ENCODE peak calls at places on chromosomes 3 and 15, in five cellular contexts. Y is GM12878, H is A549, I is K562, E is upper lobe of left lung. R is an unnamed sample.
A peak's percentile ranks its signal among the peaks of the same experiment; 100 is the strongest.

GRCh38 chr3:41190509-41191284 is 8.6 kb upstream of the CTNNB1 start:
- ATAC-seq in H (no peak), Y (peak; percentile 91), E (no peak), I (peak; percentile 20), R (no peak)

GRCh38 chr3:64266065-64266874 is 41.0 kb upstream of the PRICKLE2 start:
- ATAC-seq in E (peak; percentile 74), H (peak; percentile 83), Y (no peak), I (no peak), R (peak; percentile 66)

GRCh38 chr3:127690823-127691452 is 18.2 kb downstream of the ABTB1 start:
- ATAC-seq in E (peak; percentile 70), Y (peak; percentile 79), H (peak; percentile 96), I (peak; percentile 99), R (peak; percentile 63)

GRCh38 chr3:59017617-59017984 is 32.2 kb downstream of the CFAP20DC start:
- ATAC-seq in H (no peak), E (no peak), I (no peak), Y (no peak), R (no peak)

GRCh38 chr15:72952151-72952550 is 100.1 kb upstream of the NEO1 start:
- ATAC-seq in H (no peak), I (no peak), E (no peak), Y (no peak), R (no peak)

GRCh38 chr3:150117076-150117475 is 146.4 kb upstream of the PFN2 start:
- ATAC-seq in Y (no peak), H (no peak), E (peak; percentile 17), I (no peak), R (no peak)

GRCh38 chr3:149641011-149641728 is 16.7 kb downstream of the WWTR1 start:
- ATAC-seq in I (no peak), Y (no peak), E (peak; percentile 8), H (no peak), R (no peak)

GRCh38 chr15:56538901-56539545 is 74.1 kb upstream of the MNS1 start:
- ATAC-seq in E (no peak), I (no peak), Y (no peak), H (no peak), R (no peak)

GRCh38 chr3:42486814-42487569 is 15.5 kb upstream of the VIPR1 start:
- ATAC-seq in H (no peak), I (no peak), Y (no peak), E (peak; percentile 44), R (no peak)

GRCh38 chr15:57432141-57432701 is 55.9 kb downstream of the CGNL1 start:
- ATAC-seq in H (no peak), I (no peak), Y (no peak), E (no peak), R (no peak)

GRCh38 chr3:192894676-192895075 is 23.0 kb downstream of the MB21D2 start:
- ATAC-seq in H (no peak), E (no peak), Y (no peak), I (no peak), R (no peak)

GRCh38 chr3:192890348-192891335 is 27.0 kb downstream of the MB21D2 start:
- ATAC-seq in E (no peak), Y (no peak), H (no peak), I (no peak), R (no peak)

GRCh38 chr3:192896208-192896607 is 21.4 kb downstream of the MB21D2 start:
- ATAC-seq in I (no peak), H (no peak), Y (no peak), E (no peak), R (no peak)

GRCh38 chr3:192889694-192890093 is 28.0 kb downstream of the MB21D2 start:
- ATAC-seq in I (no peak), H (no peak), E (no peak), Y (no peak), R (no peak)

GRCh38 chr3:192892981-192893827 is 24.5 kb downstream of the MB21D2 start:
- ATAC-seq in Y (peak; percentile 93), H (peak; percentile 78), E (peak; percentile 87), I (peak; percentile 27), R (peak; percentile 81)
- TF ChIP-seq EP300 in Y (peak; percentile 98), H (peak; percentile 76), E (no peak), I (no peak), R (no peak)

GRCh38 chr3:106004137-106004600 is 135.4 kb upstream of the CBLB start:
- ATAC-seq in Y (no peak), I (peak; percentile 82), H (peak; percentile 73), E (peak; percentile 80), R (no peak)
- H3K27ac ChIP-seq in Y (no peak overlapping the region), I (peak overlapping the region; percentile 42), H (peak overlapping the region; percentile 57), E (peak overlapping the region; percentile 13), R (no peak overlapping the region)

GRCh38 chr3:35522450-35522849 is 116.9 kb upstream of the ARPP21 start:
- ATAC-seq in H (no peak), E (no peak), I (no peak), Y (peak; percentile 53), R (no peak)
- TF ChIP-seq EP300 in H (no peak), E (no peak), I (no peak), Y (no peak), R (no peak)

GRCh38 chr3:99934984-99935797 is 117.5 kb downstream of the CMSS1 start:
- ATAC-seq in I (no peak), H (peak; percentile 37), E (peak; percentile 39), Y (no peak), R (peak; percentile 56)
- H3K27ac ChIP-seq in I (no peak overlapping the region), H (no peak overlapping the region), E (no peak overlapping the region), Y (no peak overlapping the region), R (peak overlapping the region; percentile 50)

DNA sequence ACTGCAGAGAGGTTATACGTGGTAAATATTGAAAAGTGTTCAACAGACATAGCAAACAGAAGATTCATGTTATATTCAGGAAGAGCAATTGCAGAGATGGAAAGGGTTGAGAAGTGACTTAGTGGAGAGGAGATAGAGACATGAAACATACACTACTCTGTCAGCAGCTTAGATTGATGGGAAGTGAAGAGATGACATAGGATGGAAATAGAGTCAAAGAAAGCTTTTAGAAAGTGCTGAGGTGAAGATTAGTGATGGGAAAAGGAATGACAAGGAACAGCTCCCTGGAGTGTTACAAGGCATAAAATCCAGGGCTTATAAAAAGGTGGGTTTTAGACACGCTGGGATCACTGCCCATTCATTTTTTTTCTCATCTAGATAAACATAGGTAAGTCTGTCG is 17.2 kb upstream of the GOLIM4 start:
- ATAC-seq in E (no peak), I (no peak), H (no peak), Y (no peak), R (no peak)
- TF ChIP-seq EP300 in E (no peak), I (no peak), H (no peak), Y (no peak), R (no peak)

GRCh38 chr3:195224980-195225580 is 45.9 kb downstream of the XXYLT1 start:
- ATAC-seq in I (no peak), H (no peak), E (no peak), Y (no peak), R (no peak)

GRCh38 chr3:195221876-195222617 is 48.9 kb downstream of the XXYLT1 start:
- ATAC-seq in H (no peak), Y (no peak), E (no peak), I (no peak), R (no peak)

GRCh38 chr3:195224156-195224979 is 46.6 kb downstream of the XXYLT1 start:
- ATAC-seq in Y (no peak), H (no peak), E (no peak), I (no peak), R (no peak)

GRCh38 chr3:195219351-195220045 is 51.5 kb downstream of the XXYLT1 start:
- ATAC-seq in E (no peak), Y (no peak), H (no peak), I (no peak), R (no peak)

GRCh38 chr3:195221015-195221853 is 49.7 kb downstream of the XXYLT1 start:
- ATAC-seq in I (peak; percentile 35), E (peak; percentile 62), H (no peak), Y (no peak), R (peak; percentile 79)
- H3K27ac ChIP-seq in I (no peak overlapping the region), E (no peak overlapping the region), H (no peak overlapping the region), Y (no peak overlapping the region), R (peak overlapping the region; percentile 85)

DNA sequence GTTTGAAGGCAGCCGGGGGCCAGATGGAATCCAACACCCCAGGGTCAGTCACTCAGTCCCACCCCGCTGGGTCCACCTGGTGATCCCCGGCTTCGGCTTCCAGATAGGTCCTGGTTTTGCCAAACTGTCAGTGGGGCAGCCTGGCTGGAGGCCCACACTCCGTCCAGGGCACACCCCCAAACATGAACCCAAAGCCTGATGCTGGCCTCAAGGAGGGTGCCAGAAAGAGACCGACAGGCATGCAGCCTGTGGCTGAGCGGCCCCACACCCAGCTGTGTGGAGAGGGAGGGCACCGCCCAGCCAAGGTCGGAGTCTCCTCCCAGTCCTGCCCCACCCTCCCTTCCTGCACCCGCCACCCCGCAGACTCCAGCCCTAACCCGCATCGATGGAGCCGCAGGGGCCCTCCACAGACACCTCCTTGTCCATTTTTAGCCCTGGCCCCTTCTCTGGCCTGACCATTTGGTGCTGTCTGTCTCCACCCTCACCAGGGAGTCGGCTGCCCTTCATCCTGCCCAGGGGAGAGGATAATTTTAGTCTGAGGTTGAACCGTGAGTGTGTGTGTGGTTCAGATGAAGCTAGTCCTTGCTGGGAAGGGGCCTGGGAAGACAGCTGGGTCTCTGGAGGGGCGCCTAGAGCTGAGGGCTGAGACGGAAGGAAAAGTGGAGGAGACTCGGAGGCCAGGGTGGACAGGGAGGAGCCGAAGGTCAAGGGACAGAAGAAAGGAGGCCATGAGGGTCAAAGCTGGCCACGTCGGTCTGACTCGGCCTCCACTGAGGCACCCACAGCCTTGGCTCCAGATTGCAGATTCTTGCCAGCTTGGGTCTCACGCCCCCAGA is 23.1 kb downstream of the TNK2 start:
- ATAC-seq in Y (no peak), I (peak; percentile 82), H (no peak), E (peak; percentile 12), R (peak; percentile 30)
- TF ChIP-seq EP300 in Y (no peak), I (no peak), H (no peak), E (no peak), R (no peak)

GRCh38 chr15:38362355-38362754 is 91.6 kb upstream of the FAM98B start:
- ATAC-seq in Y (no peak), H (no peak), I (no peak), E (no peak), R (no peak)
- H3K27ac ChIP-seq in Y (no peak overlapping the region), H (no peak overlapping the region), I (no peak overlapping the region), E (no peak overlapping the region), R (no peak overlapping the region)

GRCh38 chr3:182139627-182140357 is 428.1 kb downstream of the SOX2 start:
- ATAC-seq in E (no peak), I (no peak), H (no peak), Y (no peak), R (no peak)

GRCh38 chr3:182136008-182136910 is 424.5 kb downstream of the SOX2 start:
- ATAC-seq in Y (no peak), I (peak; percentile 56), H (peak; percentile 98), E (no peak), R (no peak)

GRCh38 chr3:182133752-182134151 is 422.0 kb downstream of the SOX2 start:
- ATAC-seq in I (no peak), H (no peak), Y (no peak), E (no peak), R (no peak)

GRCh38 chr3:182138388-182138787 is 426.7 kb downstream of the SOX2 start:
- ATAC-seq in I (no peak), Y (no peak), H (no peak), E (no peak), R (no peak)

DNA sequence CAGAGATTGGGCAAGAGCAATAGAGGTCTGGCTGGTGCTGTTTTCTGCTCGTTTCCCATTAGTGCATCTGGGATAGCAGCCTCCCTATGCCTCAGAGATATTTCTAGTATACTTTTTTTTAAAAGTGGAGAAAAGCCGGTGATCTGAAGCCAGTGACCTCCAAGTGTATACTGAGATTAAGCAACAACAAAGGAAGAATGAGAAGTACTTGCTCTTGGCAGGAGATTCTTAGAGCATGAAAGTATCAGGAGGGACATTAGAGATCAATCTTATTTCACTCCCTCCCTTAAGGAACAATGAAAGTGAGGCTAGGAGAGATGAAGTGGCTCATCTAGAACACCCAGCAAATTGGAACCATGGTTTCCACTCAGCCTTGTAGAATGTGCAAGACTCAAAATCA is 423.3 kb downstream of the SOX2 start:
- ATAC-seq in H (no peak), Y (no peak), E (no peak), I (no peak), R (no peak)
- TF ChIP-seq EP300 in H (no peak), Y (no peak), E (no peak), I (no peak), R (no peak)